ENCODE peak calls at places on chromosomes 4 and X, in five cellular contexts. One of them, this sample, is unnamed.

GRCh38 chr4:10173039-10173753 is 56.6 kb upstream of the WDR1 start:
- DNase-seq in suprapubic skin: no peak
- DNase-seq in GM13977: no peak
- DNase-seq in lower lobe of right lung: no peak
- DNase-seq in BJ: no peak
- DNase-seq in this sample: no peak

GRCh38 chr4:5974321-5974720 is 43.9 kb downstream of the C4orf50 start:
- DNase-seq in GM13977: no peak
- DNase-seq in BJ: no peak
- DNase-seq in suprapubic skin: peak; percentile 40
- DNase-seq in lower lobe of right lung: no peak
- DNase-seq in this sample: no peak

GRCh38 chr4:131430302-131430701 is 1718.8 kb upstream of the PCDH10 start:
- DNase-seq in lower lobe of right lung: no peak
- DNase-seq in GM13977: no peak
- DNase-seq in BJ: no peak
- DNase-seq in suprapubic skin: no peak
- DNase-seq in this sample: no peak

GRCh38 chr4:124943938-124944337 is 231.4 kb upstream of the ANKRD50 start:
- DNase-seq in BJ: no peak
- DNase-seq in suprapubic skin: no peak
- DNase-seq in lower lobe of right lung: no peak
- DNase-seq in GM13977: no peak
- DNase-seq in this sample: no peak

GRCh38 chr4:68748181-68748981 is 67.4 kb upstream of the UGT2B10 start:
- DNase-seq in BJ: no peak
- DNase-seq in suprapubic skin: no peak
- DNase-seq in GM13977: no peak
- DNase-seq in lower lobe of right lung: no peak
- DNase-seq in this sample: no peak

GRCh38 chr4:24753519-24753918 is 41.9 kb upstream of the SOD3 start:
- DNase-seq in lower lobe of right lung: no peak
- DNase-seq in GM13977: no peak
- DNase-seq in BJ: no peak
- DNase-seq in suprapubic skin: no peak
- DNase-seq in this sample: no peak

GRCh38 chr4:183455431-183456145 is 11.2 kb downstream of the CDKN2AIP start:
- DNase-seq in GM13977: no peak
- DNase-seq in BJ: no peak
- DNase-seq in suprapubic skin: no peak
- DNase-seq in lower lobe of right lung: no peak
- DNase-seq in this sample: no peak

GRCh38 chr4:98996056-98996941 is 778 bp downstream of the METAP1 start:
- DNase-seq in lower lobe of right lung: no peak
- DNase-seq in BJ: no peak
- DNase-seq in GM13977: peak; percentile 28
- DNase-seq in suprapubic skin: no peak
- DNase-seq in this sample: no peak

GRCh38 chr4:112172180-112172579 is 26.9 kb downstream of the FAM241A start:
- DNase-seq in suprapubic skin: no peak
- DNase-seq in GM13977: peak; percentile 43
- DNase-seq in lower lobe of right lung: no peak
- DNase-seq in BJ: no peak
- DNase-seq in this sample: no peak

GRCh38 chr4:7546809-7547367 is 112.2 kb upstream of the PSAPL1 start:
- DNase-seq in lower lobe of right lung: no peak
- DNase-seq in BJ: peak; percentile 58
- DNase-seq in GM13977: no peak
- DNase-seq in suprapubic skin: no peak
- DNase-seq in this sample: peak; percentile 5

GRCh38 chr4:3775576-3775975 is 9.4 kb downstream of the ADRA2C start:
- DNase-seq in BJ: no peak
- DNase-seq in suprapubic skin: no peak
- DNase-seq in lower lobe of right lung: no peak
- DNase-seq in GM13977: no peak
- DNase-seq in this sample: no peak

GRCh38 chr4:148395771-148396170 is 46.4 kb downstream of the NR3C2 start:
- DNase-seq in GM13977: no peak
- DNase-seq in suprapubic skin: no peak
- DNase-seq in BJ: no peak
- DNase-seq in lower lobe of right lung: no peak
- DNase-seq in this sample: no peak

GRCh38 chr4:95217197-95217596 is 331.6 kb downstream of the UNC5C start:
- DNase-seq in GM13977: no peak
- DNase-seq in suprapubic skin: no peak
- DNase-seq in lower lobe of right lung: no peak
- DNase-seq in BJ: no peak
- DNase-seq in this sample: no peak

GRCh38 chr4:81652069-81652478 is 180.4 kb upstream of the RASGEF1B start:
- DNase-seq in BJ: no peak
- DNase-seq in lower lobe of right lung: no peak
- DNase-seq in suprapubic skin: no peak
- DNase-seq in GM13977: no peak
- DNase-seq in this sample: no peak

GRCh38 chr4:183848762-183849161 is 56.3 kb upstream of the STOX2 start:
- DNase-seq in lower lobe of right lung: no peak
- DNase-seq in GM13977: no peak
- DNase-seq in BJ: no peak
- DNase-seq in suprapubic skin: no peak
- DNase-seq in this sample: no peak

GRCh38 chrX:34521563-34521962 is 135.5 kb downstream of the TMEM47 start:
- DNase-seq in suprapubic skin: no peak
- DNase-seq in GM13977: no peak
- DNase-seq in BJ: no peak
- DNase-seq in lower lobe of right lung: no peak
- DNase-seq in this sample: no peak

GRCh38 chr4:147425019-147425418 is 55.9 kb upstream of the EDNRA start:
- DNase-seq in GM13977: no peak
- DNase-seq in BJ: no peak
- DNase-seq in lower lobe of right lung: no peak
- DNase-seq in suprapubic skin: no peak
- DNase-seq in this sample: no peak

GRCh38 chr4:8599657-8600056 is 7.1 kb downstream of the CPZ start:
- DNase-seq in lower lobe of right lung: no peak
- DNase-seq in BJ: peak; percentile 74
- DNase-seq in suprapubic skin: no peak
- DNase-seq in GM13977: no peak
- DNase-seq in this sample: no peak

GRCh38 chr4:75557696-75558095 is 1.8 kb downstream of the ODAPH start:
- DNase-seq in GM13977: no peak
- DNase-seq in suprapubic skin: no peak
- DNase-seq in BJ: no peak
- DNase-seq in lower lobe of right lung: no peak
- DNase-seq in this sample: no peak

GRCh38 chr4:76148142-76148849 is at the start of gene NUP54:
- DNase-seq in BJ: peak; percentile 73
- DNase-seq in GM13977: peak; percentile 93
- DNase-seq in lower lobe of right lung: peak; percentile 97
- DNase-seq in suprapubic skin: peak; percentile 97
- DNase-seq in this sample: peak; percentile 75

GRCh38 chr4:54852061-54852460 is 194.3 kb downstream of the KIT start:
- DNase-seq in suprapubic skin: no peak
- DNase-seq in lower lobe of right lung: no peak
- DNase-seq in GM13977: no peak
- DNase-seq in BJ: no peak
- DNase-seq in this sample: no peak

GRCh38 chr4:12409507-12410190 is 981.0 kb upstream of the HS3ST1 start:
- DNase-seq in lower lobe of right lung: no peak
- DNase-seq in BJ: no peak
- DNase-seq in GM13977: no peak
- DNase-seq in suprapubic skin: no peak
- DNase-seq in this sample: no peak

GRCh38 chrX:145532176-145532780 is 285.0 kb downstream of the SPANXN1 start:
- DNase-seq in BJ: no peak
- DNase-seq in GM13977: peak; percentile 9
- DNase-seq in lower lobe of right lung: no peak
- DNase-seq in suprapubic skin: no peak
- DNase-seq in this sample: no peak

GRCh38 chr4:60948008-60948407 is 252.1 kb upstream of the ADGRL3 start:
- DNase-seq in suprapubic skin: no peak
- DNase-seq in lower lobe of right lung: no peak
- DNase-seq in BJ: no peak
- DNase-seq in GM13977: no peak
- DNase-seq in this sample: no peak

GRCh38 chrX:128901018-128901417 is 622.3 kb downstream of the SMARCA1 start:
- DNase-seq in lower lobe of right lung: no peak
- DNase-seq in BJ: no peak
- DNase-seq in GM13977: no peak
- DNase-seq in suprapubic skin: no peak
- DNase-seq in this sample: no peak

GRCh38 chr4:39636786-39637185 is 1.9 kb downstream of the SMIM14 start:
- DNase-seq in BJ: no peak
- DNase-seq in GM13977: no peak
- DNase-seq in lower lobe of right lung: no peak
- DNase-seq in suprapubic skin: no peak
- DNase-seq in this sample: no peak

GRCh38 chr4:172514801-172515200 is 653.8 kb upstream of the GALNT7 start:
- DNase-seq in lower lobe of right lung: no peak
- DNase-seq in GM13977: no peak
- DNase-seq in BJ: no peak
- DNase-seq in suprapubic skin: no peak
- DNase-seq in this sample: no peak

GRCh38 chr4:4284827-4285618 is 4.9 kb downstream of the LYAR start:
- DNase-seq in lower lobe of right lung: no peak
- DNase-seq in GM13977: no peak
- DNase-seq in suprapubic skin: no peak
- DNase-seq in BJ: no peak
- DNase-seq in this sample: no peak

DNA sequence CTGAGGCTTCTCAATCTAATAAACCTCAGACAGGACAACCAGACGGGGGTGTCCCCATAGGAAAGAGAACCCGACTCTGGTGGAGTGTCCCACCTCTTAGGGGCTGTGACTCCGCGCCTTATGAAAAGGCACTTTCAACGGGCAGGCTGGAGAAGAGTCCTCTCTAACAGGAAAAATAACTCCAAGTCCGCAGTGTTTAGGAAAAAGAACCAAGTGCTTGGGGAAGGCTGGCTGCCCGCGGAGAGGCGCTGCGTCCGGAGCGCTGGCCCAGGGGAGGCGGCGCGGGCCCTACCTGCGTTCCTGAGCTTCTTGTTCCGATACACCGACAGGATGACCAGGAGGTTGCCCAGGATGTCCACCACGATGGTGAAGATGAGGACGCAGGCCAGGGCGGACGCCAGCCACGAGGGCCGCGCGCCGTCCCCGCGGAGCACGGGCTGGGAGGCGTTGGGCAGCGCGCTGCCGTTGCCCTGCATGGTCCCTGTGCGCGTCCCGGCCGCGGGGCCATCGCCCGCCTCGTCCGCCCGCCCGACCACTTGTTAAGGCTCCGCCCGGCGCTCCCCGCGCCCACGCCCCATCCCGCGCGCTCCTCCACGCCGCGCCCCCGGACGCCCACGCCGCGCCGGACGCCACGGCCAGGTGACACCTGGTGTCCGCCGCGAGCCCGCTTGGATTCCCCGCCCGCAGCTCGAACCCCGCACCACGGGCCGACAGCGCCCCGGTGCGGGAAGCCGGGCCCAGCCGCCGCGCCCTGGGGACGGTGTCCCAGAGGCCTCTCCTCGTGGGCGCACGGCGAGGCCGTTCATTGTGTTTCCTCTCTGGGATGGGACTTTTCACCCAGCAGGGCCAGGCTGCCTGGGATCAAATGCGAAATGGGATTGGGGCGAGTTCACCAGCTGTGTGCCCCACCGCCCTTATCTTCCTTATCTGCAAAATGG is at the start of gene MTNR1A:
- DNase-seq in lower lobe of right lung: no peak
- DNase-seq in suprapubic skin: no peak
- DNase-seq in BJ: no peak
- DNase-seq in GM13977: no peak
- DNase-seq in this sample: no peak
- TF ChIP-seq CTCF in lower lobe of right lung: no peak
- TF ChIP-seq CTCF in suprapubic skin: no peak
- TF ChIP-seq CTCF in BJ: no peak
- TF ChIP-seq CTCF in GM13977: no peak
- TF ChIP-seq CTCF in this sample: no peak

GRCh38 chr4:42397635-42398447 is 553 bp downstream of the SHISA3 start:
- DNase-seq in lower lobe of right lung: no peak
- DNase-seq in suprapubic skin: no peak
- DNase-seq in GM13977: peak; percentile 46
- DNase-seq in BJ: no peak
- DNase-seq in this sample: no peak

GRCh38 chr4:42396361-42397255 is 680 bp upstream of the SHISA3 start:
- DNase-seq in BJ: no peak
- DNase-seq in lower lobe of right lung: no peak
- DNase-seq in GM13977: no peak
- DNase-seq in suprapubic skin: no peak
- DNase-seq in this sample: no peak

GRCh38 chr4:42397256-42397634 is at the start of gene SHISA3:
- DNase-seq in GM13977: peak; percentile 55
- DNase-seq in lower lobe of right lung: no peak
- DNase-seq in BJ: no peak
- DNase-seq in suprapubic skin: no peak
- DNase-seq in this sample: no peak

GRCh38 chr4:42399393-42399792 is 2.1 kb downstream of the SHISA3 start:
- DNase-seq in suprapubic skin: no peak
- DNase-seq in GM13977: no peak
- DNase-seq in lower lobe of right lung: no peak
- DNase-seq in BJ: no peak
- DNase-seq in this sample: no peak

GRCh38 chr4:42398448-42399355 is 1.4 kb downstream of the SHISA3 start:
- DNase-seq in GM13977: peak; percentile 28
- DNase-seq in lower lobe of right lung: no peak
- DNase-seq in BJ: no peak
- DNase-seq in suprapubic skin: no peak
- DNase-seq in this sample: no peak
- TF ChIP-seq CTCF in GM13977: no peak
- TF ChIP-seq CTCF in lower lobe of right lung: no peak
- TF ChIP-seq CTCF in BJ: no peak
- TF ChIP-seq CTCF in suprapubic skin: no peak
- TF ChIP-seq CTCF in this sample: no peak

DNA sequence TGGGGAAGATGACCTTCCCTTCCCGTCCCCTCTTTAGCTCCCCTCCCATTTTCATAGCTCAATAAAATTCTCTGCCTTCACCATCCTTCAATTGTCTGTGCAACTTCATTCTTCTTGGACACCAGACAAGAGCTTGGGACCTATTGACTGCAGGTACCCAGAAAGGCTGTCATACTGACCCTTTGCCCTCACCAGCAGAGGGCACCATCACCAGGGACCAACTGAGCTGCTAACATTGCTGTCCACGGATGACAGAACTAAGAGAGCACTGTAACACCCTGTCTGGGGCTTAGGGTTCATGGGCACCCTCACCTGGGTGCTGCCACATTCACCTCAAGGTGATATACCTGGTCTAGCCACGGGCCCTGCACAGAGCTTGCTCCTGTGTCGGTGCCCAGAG is 141.3 kb upstream of the VCX3B start:
- DNase-seq in BJ: no peak
- DNase-seq in suprapubic skin: no peak
- DNase-seq in GM13977: no peak
- DNase-seq in lower lobe of right lung: no peak
- DNase-seq in this sample: no peak
- TF ChIP-seq CTCF in BJ: no peak
- TF ChIP-seq CTCF in suprapubic skin: no peak
- TF ChIP-seq CTCF in GM13977: peak; percentile 36
- TF ChIP-seq CTCF in lower lobe of right lung: no peak
- TF ChIP-seq CTCF in this sample: no peak

GRCh38 chrX:139388234-139388633 is 142.3 kb upstream of the F9 start:
- DNase-seq in BJ: no peak
- DNase-seq in suprapubic skin: no peak
- DNase-seq in lower lobe of right lung: no peak
- DNase-seq in GM13977: no peak
- DNase-seq in this sample: no peak

GRCh38 chrX:139382529-139382928 is 148.0 kb upstream of the F9 start:
- DNase-seq in lower lobe of right lung: no peak
- DNase-seq in GM13977: no peak
- DNase-seq in suprapubic skin: no peak
- DNase-seq in BJ: no peak
- DNase-seq in this sample: no peak
- TF ChIP-seq CTCF in lower lobe of right lung: no peak
- TF ChIP-seq CTCF in GM13977: no peak
- TF ChIP-seq CTCF in suprapubic skin: no peak
- TF ChIP-seq CTCF in BJ: no peak
- TF ChIP-seq CTCF in this sample: no peak

This sample was measured in AG09319.